ENCODE peak calls at places on chromosome X, in seven cellular contexts. R is hippocampal formation, U is memory B cell, S is naive B cell, P is NCI-H1092 treated with DMSO at 0.1 percent for 48 hours, T is astrocyte of the hippocampus, H is NCI-H1105. V is an unnamed sample.

GRCh38 chrX:7263961-7264360 is 116.0 kb upstream of the PUDP start:
- DNase-seq in R (no peak), U (no peak), S (no peak), P (no peak), T (peak), H (no peak), V (no peak)

GRCh38 chrX:39619182-39620009 is 478.4 kb downstream of the BCOR start:
- DNase-seq in R (no peak), U (no peak), S (no peak), P (peak), T (peak), H (no peak), V (no peak)

GRCh38 chrX:106955004-106955772 is 35.0 kb downstream of the CLDN2 start:
- DNase-seq in R (no peak), U (no peak), S (no peak), P (no peak), T (no peak), H (no peak), V (no peak)

GRCh38 chrX:133440081-133440796 is 24.9 kb upstream of the GPC4 start:
- DNase-seq in R (no peak), U (no peak), S (no peak), P (no peak), T (no peak), H (no peak), V (no peak)

GRCh38 chrX:149825424-149825823 is 43.7 kb downstream of the MAGEA9 start:
- DNase-seq in R (no peak), U (no peak), S (no peak), P (peak), T (peak), H (peak), V (peak)

GRCh38 chrX:39327255-39327654 is 526.0 kb downstream of the MID1IP1 start:
- DNase-seq in R (no peak), U (no peak), S (no peak), P (peak), T (no peak), H (no peak), V (no peak)

GRCh38 chrX:151902813-151903591 is 9.7 kb upstream of the MAGEA4 start:
- DNase-seq in R (no peak), U (no peak), S (no peak), P (no peak), T (peak), H (no peak), V (no peak)

GRCh38 chrX:51182545-51182944 is 150.1 kb upstream of the NUDT10 start:
- DNase-seq in R (no peak), U (no peak), S (no peak), P (no peak), T (no peak), H (no peak), V (no peak)

GRCh38 chrX:63855896-63856295 is 70.9 kb upstream of the ARHGEF9 start:
- DNase-seq in R (no peak), U (no peak), S (no peak), P (no peak), T (peak), H (no peak), V (no peak)

GRCh38 chrX:140572724-140573123 is 67.9 kb upstream of the SOX3 start:
- DNase-seq in R (peak), U (no peak), S (no peak), P (no peak), T (peak), H (no peak), V (no peak)

GRCh38 chrX:24676403-24677024 is 17.2 kb upstream of the POLA1 start:
- DNase-seq in R (no peak), U (no peak), S (no peak), P (peak), T (peak), H (no peak), V (no peak)

GRCh38 chrX:136546369-136546768 is 14.4 kb downstream of the VGLL1 start:
- DNase-seq in R (no peak), U (no peak), S (no peak), P (no peak), T (no peak), H (no peak), V (no peak)

GRCh38 chrX:40539214-40540142 is 41.3 kb upstream of the ATP6AP2 start:
- DNase-seq in R (no peak), U (peak), S (peak), P (peak), T (peak), H (no peak), V (peak)

GRCh38 chrX:31497086-31497485 is 425.2 kb upstream of the FTHL17 start:
- DNase-seq in R (no peak), U (no peak), S (no peak), P (no peak), T (peak), H (no peak), V (no peak)

GRCh38 chrX:31894152-31894551 is 822.3 kb upstream of the FTHL17 start:
- DNase-seq in R (no peak), U (no peak), S (no peak), P (no peak), T (no peak), H (no peak), V (no peak)

GRCh38 chrX:3231766-3232165 is 114.7 kb downstream of the MXRA5 start:
- DNase-seq in R (no peak), U (no peak), S (no peak), P (no peak), T (no peak), H (no peak), V (no peak)

GRCh38 chrX:47498411-47498810 is 15.4 kb upstream of the ZNF41 start:
- DNase-seq in R (no peak), U (no peak), S (no peak), P (no peak), T (no peak), H (no peak), V (no peak)

GRCh38 chrX:38232287-38232686 is 11.6 kb upstream of the SRPX start:
- DNase-seq in R (no peak), U (no peak), S (no peak), P (no peak), T (peak), H (no peak), V (no peak)

GRCh38 chrX:100410083-100410590 is at the start of gene PCDH19:
- DNase-seq in R (peak), U (no peak), S (no peak), P (peak), T (peak), H (peak), V (peak)

GRCh38 chrX:65644621-65645287 is 22.7 kb upstream of the MSN start:
- DNase-seq in R (peak), U (no peak), S (no peak), P (no peak), T (peak), H (no peak), V (no peak)

GRCh38 chrX:10922158-10922557 is 189.0 kb upstream of the HCCS start:
- DNase-seq in R (no peak), U (no peak), S (no peak), P (no peak), T (peak), H (no peak), V (no peak)